ENCODE peak calls at places on chromosomes 5 and 9, in nine cellular contexts. B is stomach, K is suprapubic skin, P is GM12878, L is SK-N-SH, Q is H1, Y is A549, G is tibial nerve, I is upper lobe of left lung. Z is an unnamed sample.

GRCh38 chr5:179328291-179328690 is 17.0 kb downstream of the ADAMTS2 start:
- DNase-seq in B (no peak), K (peak; percentile 30), P (no peak), L (no peak), Q (no peak), Y (no peak), G (no peak), I (no peak), Z (no peak)

GRCh38 chr5:40623480-40624420 is 56.0 kb upstream of the PTGER4 start:
- DNase-seq in B (no peak), K (no peak), P (no peak), L (no peak), Q (no peak), Y (no peak), G (no peak), I (no peak), Z (no peak)

GRCh38 chr5:72659726-72660125 is 152.5 kb upstream of the ZNF366 start:
- DNase-seq in B (no peak), K (no peak), P (no peak), L (no peak), Q (no peak), Y (no peak), G (no peak), I (no peak), Z (no peak)

GRCh38 chr9:80649496-80649895 is 1039.9 kb downstream of the TLE1 start:
- DNase-seq in B (no peak), K (no peak), P (no peak), L (no peak), Q (no peak), Y (no peak), G (no peak), I (no peak), Z (no peak)

GRCh38 chr9:127505396-127506116 is 54.2 kb downstream of the LRSAM1 start:
- DNase-seq in B (no peak), K (no peak), P (no peak), L (peak; percentile 83), Q (no peak), Y (peak; percentile 62), G (no peak), I (peak; percentile 62), Z (peak; percentile 57)

GRCh38 chr9:21591221-21592062 is 109.3 kb upstream of the IFNE start:
- DNase-seq in B (peak; percentile 62), K (peak; percentile 72), P (no peak), L (no peak), Q (peak; percentile 56), Y (peak; percentile 74), G (peak; percentile 48), I (no peak), Z (peak; percentile 20)

GRCh38 chr5:178160176-178160575 is 6.5 kb upstream of the NHP2 start:
- DNase-seq in B (no peak), K (no peak), P (no peak), L (no peak), Q (no peak), Y (no peak), G (no peak), I (no peak), Z (no peak)

GRCh38 chr5:54621048-54621447 is 103.5 kb downstream of the SNX18 start:
- DNase-seq in B (no peak), K (no peak), P (no peak), L (no peak), Q (no peak), Y (no peak), G (no peak), I (no peak), Z (no peak)

GRCh38 chr5:176154821-176155220 is 83.4 kb upstream of the SIMC1 start:
- DNase-seq in B (no peak), K (no peak), P (no peak), L (no peak), Q (no peak), Y (no peak), G (no peak), I (no peak), Z (no peak)

GRCh38 chr5:177154003-177154643 is 20.6 kb downstream of the NSD1 start:
- DNase-seq in B (no peak), K (no peak), P (no peak), L (no peak), Q (no peak), Y (no peak), G (no peak), I (no peak), Z (no peak)

GRCh38 chr9:134538856-134539562 is 102.6 kb upstream of the COL5A1 start:
- DNase-seq in B (no peak), K (no peak), P (no peak), L (no peak), Q (no peak), Y (no peak), G (no peak), I (no peak), Z (no peak)

GRCh38 chr9:134540441-134541372 is 100.9 kb upstream of the COL5A1 start:
- DNase-seq in B (no peak), K (no peak), P (no peak), L (no peak), Q (no peak), Y (no peak), G (no peak), I (no peak), Z (no peak)

GRCh38 chr9:134541373-134541747 is 100.2 kb upstream of the COL5A1 start:
- DNase-seq in B (no peak), K (no peak), P (no peak), L (no peak), Q (no peak), Y (no peak), G (no peak), I (no peak), Z (no peak)

GRCh38 chr9:134537891-134538520 is 103.6 kb upstream of the COL5A1 start:
- DNase-seq in B (no peak), K (no peak), P (no peak), L (no peak), Q (no peak), Y (no peak), G (no peak), I (no peak), Z (no peak)

GRCh38 chr9:134539613-134540012 is 102.0 kb upstream of the COL5A1 start:
- DNase-seq in B (no peak), K (no peak), P (no peak), L (no peak), Q (no peak), Y (no peak), G (no peak), I (no peak), Z (no peak)
- H3K4me1 ChIP-seq in B (peaks cover 28% of the 10 kb centered on the region), K (peaks cover 4% of the 10 kb centered on the region), P (no peaks in the 10 kb centered on the region), L (peaks cover 14% of the 10 kb centered on the region), Q (peaks cover 3% of the 10 kb centered on the region), Y (peaks cover 23% of the 10 kb centered on the region), G (peaks cover 20% of the 10 kb centered on the region), I (no peaks in the 10 kb centered on the region), Z (peaks cover 3% of the 10 kb centered on the region)

DNA sequence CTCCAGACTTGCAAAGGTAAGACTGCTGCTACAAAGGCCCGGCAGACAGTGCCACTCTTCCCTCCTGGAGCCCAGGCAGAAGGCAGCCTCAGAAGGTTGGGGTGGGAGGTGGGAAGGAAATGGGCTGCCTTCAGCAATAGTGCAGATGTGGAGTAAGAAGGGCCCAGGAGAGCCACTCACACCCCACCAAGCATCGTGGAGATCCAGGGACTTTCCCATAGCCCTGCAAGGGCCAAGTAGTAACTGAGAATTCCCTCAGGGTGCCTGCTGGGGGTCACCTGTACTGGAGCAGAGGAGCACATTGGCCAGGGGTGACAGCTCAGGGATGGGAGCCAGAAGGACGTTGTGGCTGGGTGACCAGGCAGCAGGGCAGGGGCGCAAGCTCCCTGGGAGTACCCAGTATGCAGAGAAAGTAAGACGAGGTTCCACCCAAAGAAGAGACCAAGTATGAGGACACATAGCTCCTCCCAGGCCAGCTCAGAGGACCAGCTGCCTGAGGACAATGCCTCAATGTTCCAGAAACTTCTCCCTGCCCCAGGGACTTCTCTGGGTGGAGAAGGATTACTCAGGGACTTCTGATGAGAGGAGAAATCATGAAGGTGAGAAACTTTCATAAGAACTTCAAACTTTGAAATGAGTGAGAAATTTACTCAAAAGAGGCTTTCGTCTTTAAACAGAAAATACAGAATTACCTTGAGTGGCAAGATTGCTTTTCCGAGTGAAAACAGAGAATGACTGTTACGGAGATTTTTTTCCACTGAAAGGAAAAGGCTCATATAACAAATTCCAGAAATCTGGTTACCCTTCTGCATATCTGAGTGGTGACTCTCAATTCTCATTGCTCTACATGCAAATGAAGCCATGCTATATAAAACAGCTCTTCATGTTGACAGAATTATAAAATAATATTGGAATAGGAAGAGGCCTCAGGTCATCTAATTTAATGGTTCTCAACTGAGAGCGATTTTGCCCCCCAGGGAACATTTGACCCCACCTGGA is 87.9 kb upstream of the TRIO start:
- DNase-seq in B (no peak), K (no peak), P (no peak), L (no peak), Q (no peak), Y (no peak), G (no peak), I (no peak), Z (no peak)
- TF ChIP-seq EP300 in B (no peak), K (no peak), P (no peak), L (no peak), Q (no peak), Y (no peak), G (no peak), I (no peak), Z (no peak)

DNA sequence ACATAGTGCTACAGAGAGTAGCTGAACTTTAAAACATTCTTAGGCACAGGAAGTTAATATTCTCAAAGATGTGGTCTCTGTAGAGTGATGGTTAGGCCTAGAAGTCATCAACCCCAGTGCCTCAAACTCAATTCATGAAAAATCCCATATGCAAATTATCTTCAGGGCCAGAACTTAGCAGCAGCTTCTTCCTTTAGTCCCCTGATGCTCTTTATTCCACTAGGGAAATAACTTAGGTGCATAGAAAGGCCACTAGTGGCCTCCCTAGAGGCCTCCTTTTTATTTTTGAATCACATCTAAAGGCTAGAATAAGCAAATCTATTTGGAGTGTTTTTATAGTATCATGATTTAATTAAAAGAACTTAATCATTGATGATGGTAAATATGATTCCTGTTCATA is 88.3 kb downstream of the GIN1 start:
- DNase-seq in B (no peak), K (no peak), P (no peak), L (no peak), Q (no peak), Y (peak; percentile 24), G (no peak), I (no peak), Z (no peak)
- TF ChIP-seq CTCF in B (no peak), K (no peak), P (no peak), L (peak; percentile 48), Q (peak; percentile 33), Y (peak; percentile 29), G (no peak), I (no peak), Z (no peak)

DNA sequence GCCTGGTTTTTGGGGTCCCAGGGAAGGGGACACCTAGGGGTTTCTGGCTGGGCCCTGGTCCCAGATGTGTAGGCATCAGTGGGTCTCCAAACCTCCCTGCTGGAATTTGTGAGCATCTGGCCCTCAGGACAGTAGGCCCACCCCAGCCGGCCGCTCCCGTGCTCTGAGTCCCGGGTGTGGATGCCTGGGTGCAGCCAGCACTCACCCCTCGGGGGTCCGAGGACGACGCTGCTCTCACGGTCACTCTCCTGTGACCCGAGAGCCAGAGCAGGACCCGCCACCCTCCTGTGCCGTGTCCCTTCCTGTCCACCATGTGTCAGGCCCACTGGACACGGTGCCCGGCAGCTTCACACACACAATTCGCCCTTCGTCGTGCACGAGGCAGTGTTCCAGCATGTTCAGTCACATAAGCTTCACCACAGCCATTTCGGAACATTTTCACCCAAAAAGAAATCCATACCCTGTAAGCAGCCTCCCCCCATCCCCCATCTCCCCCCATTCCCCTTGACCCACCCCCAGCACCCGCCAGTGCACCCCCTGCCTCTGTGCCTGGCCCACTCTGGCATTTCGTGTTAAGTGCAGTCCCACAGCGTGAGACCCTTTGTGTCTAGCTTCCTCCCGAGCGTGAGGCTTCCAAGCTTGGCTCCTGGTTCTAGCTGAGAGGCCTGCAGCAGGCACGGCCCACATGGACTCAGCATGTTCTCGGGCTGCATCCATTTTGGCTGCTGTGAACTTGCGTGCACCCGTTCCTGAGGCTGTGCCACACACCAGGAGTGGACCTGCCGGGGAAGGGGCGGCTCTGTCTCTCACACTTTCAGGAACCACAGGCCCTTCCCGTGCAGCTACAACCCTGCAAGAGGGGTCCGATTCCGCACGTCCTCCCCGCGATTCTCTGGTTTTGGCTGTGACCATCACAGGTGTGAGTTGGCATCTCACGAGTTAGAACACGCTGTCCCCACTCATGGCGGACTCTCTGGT is 40.5 kb downstream of the NKD2 start:
- DNase-seq in B (no peak), K (no peak), P (no peak), L (peak; percentile 9), Q (no peak), Y (no peak), G (no peak), I (peak; percentile 75), Z (peak; percentile 13)
- H3K4me1 ChIP-seq in B (no peaks in the 10 kb centered on the region), K (peaks cover 7% of the 10 kb centered on the region), P (no peaks in the 10 kb centered on the region), L (no peaks in the 10 kb centered on the region), Q (no peaks in the 10 kb centered on the region), Y (no peaks in the 10 kb centered on the region), G (no peaks in the 10 kb centered on the region), I (no peaks in the 10 kb centered on the region), Z (no peaks in the 10 kb centered on the region)

Z was measured in ovary.